ENCODE peak calls at places on chromosome 5, in ten cellular contexts. M, B, F, Q, D, C, O, G, L and H are unnamed samples.

GRCh38 chr5:145554399-145554798 is 280.7 kb downstream of the PRELID2 start:
- DNase-seq in B (peak), O (peak), L (no peak), F (peak), G (no peak), Q (no peak), M (peak), C (no peak), D (peak), H (no peak)

GRCh38 chr5:54087436-54087835 is 222.9 kb downstream of the ARL15 start:
- DNase-seq in O (peak), F (peak), G (no peak), L (no peak), D (no peak), B (peak), Q (no peak), M (no peak), C (no peak), H (no peak)

GRCh38 chr5:67301285-67301904 is 104.8 kb upstream of the CD180 start:
- DNase-seq in G (no peak), B (peak), M (peak), Q (peak), L (peak), D (peak), O (peak), C (no peak), F (peak), H (no peak)

GRCh38 chr5:105836906-105837305 is 1833.8 kb downstream of the EFNA5 start:
- DNase-seq in D (no peak), O (no peak), B (no peak), F (no peak), Q (no peak), M (no peak), C (no peak), L (no peak), G (no peak), H (no peak)

GRCh38 chr5:100901851-100902341 is 1.2 kb downstream of the ST8SIA4 start:
- DNase-seq in L (peak), D (peak), Q (no peak), C (peak), G (peak), F (no peak), O (no peak), M (peak), B (no peak), H (peak)

GRCh38 chr5:139246394-139246793 is 47.1 kb upstream of the MATR3 start:
- DNase-seq in G (peak), B (peak), O (no peak), D (no peak), M (no peak), L (no peak), Q (no peak), F (peak), C (no peak), H (no peak)

GRCh38 chr5:72159501-72159911 is 52.2 kb downstream of the MAP1B start:
- DNase-seq in L (no peak), O (no peak), D (no peak), C (no peak), Q (no peak), F (no peak), M (no peak), G (no peak), B (peak), H (no peak)

GRCh38 chr5:31285025-31285424 is 91.5 kb downstream of the CDH6 start:
- DNase-seq in Q (no peak), O (no peak), F (no peak), G (no peak), L (no peak), B (no peak), C (no peak), M (no peak), D (no peak), H (no peak)

GRCh38 chr5:10158886-10159285 is 90.8 kb downstream of the ATPSCKMT start:
- DNase-seq in B (no peak), Q (no peak), O (no peak), M (no peak), G (no peak), F (no peak), D (no peak), C (no peak), L (no peak), H (no peak)